ENCODE peak calls at places on chromosome 6, in six cellular contexts. N, H, J, E, R and C are unnamed samples.

GRCh38 chr6:107657755-107658461 is 166.2 kb downstream of the SCML4 start:
- DNase-seq in N (peak; percentile 62), H (peak; percentile 48), J (peak; percentile 69), E (peak; percentile 85), R (peak; percentile 43), C (no peak)

GRCh38 chr6:82185948-82186347 is 61.6 kb downstream of the IBTK start:
- DNase-seq in N (no peak), H (no peak), J (no peak), E (peak; percentile 13), R (no peak), C (no peak)

GRCh38 chr6:152642578-152643375 is 5.6 kb upstream of the SYNE1 start:
- DNase-seq in N (peak; percentile 45), H (no peak), J (peak; percentile 69), E (peak; percentile 41), R (peak; percentile 87), C (peak; percentile 52)

GRCh38 chr6:52681416-52681815 is 10.5 kb downstream of the TMEM14A start:
- DNase-seq in N (no peak), H (no peak), J (no peak), E (no peak), R (no peak), C (no peak)

GRCh38 chr6:44142835-44143234 is 15.5 kb downstream of the TMEM63B start:
- DNase-seq in N (no peak), H (no peak), J (no peak), E (no peak), R (no peak), C (no peak)

GRCh38 chr6:48032156-48032555 is 78.8 kb downstream of the PTCHD4 start:
- DNase-seq in N (no peak), H (no peak), J (no peak), E (peak; percentile 79), R (no peak), C (no peak)

GRCh38 chr6:113860165-113860955 is 3.2 kb downstream of the MARCKS start:
- DNase-seq in N (no peak), H (no peak), J (peak; percentile 48), E (no peak), R (peak; percentile 65), C (no peak)

GRCh38 chr6:37172991-37173572 is 3.1 kb downstream of the PIM1 start:
- DNase-seq in N (no peak), H (no peak), J (no peak), E (no peak), R (no peak), C (no peak)

GRCh38 chr6:157823523-157824370 is 701 bp downstream of the SNX9 start:
- DNase-seq in N (peak; percentile 90), H (no peak), J (peak; percentile 79), E (peak; percentile 80), R (peak; percentile 49), C (no peak)

GRCh38 chr6:31163922-31164321 is 5.5 kb downstream of the TCF19 start:
- DNase-seq in N (no peak), H (no peak), J (no peak), E (no peak), R (no peak), C (no peak)

GRCh38 chr6:2111162-2111677 is 134.2 kb downstream of the GMDS start:
- DNase-seq in N (no peak), H (no peak), J (no peak), E (peak; percentile 81), R (no peak), C (no peak)

GRCh38 chr6:90940812-90941481 is 354.1 kb upstream of the MAP3K7 start:
- DNase-seq in N (no peak), H (no peak), J (peak; percentile 65), E (peak; percentile 75), R (peak; percentile 76), C (no peak)

GRCh38 chr6:168232989-168233874 is 86.3 kb downstream of the DACT2 start:
- DNase-seq in N (no peak), H (no peak), J (no peak), E (no peak), R (no peak), C (no peak)
- TF ChIP-seq CTCF in N (no peak), H (no peak), J (no peak), E (no peak), R (no peak), C (no peak)

GRCh38 chr6:3359091-3359752 is 97.6 kb downstream of the SLC22A23 start:
- DNase-seq in N (no peak), H (no peak), J (no peak), E (no peak), R (no peak), C (no peak)

GRCh38 chr6:3356824-3357420 is 98.2 kb downstream of the PSMG4 start:
- DNase-seq in N (no peak), H (no peak), J (peak; percentile 49), E (no peak), R (no peak), C (no peak)

GRCh38 chr6:3356056-3356823 is 97.5 kb downstream of the PSMG4 start:
- DNase-seq in N (peak; percentile 72), H (peak; percentile 29), J (peak; percentile 62), E (peak; percentile 77), R (peak; percentile 91), C (no peak)

GRCh38 chr6:3358413-3359090 is 98.3 kb downstream of the SLC22A23 start:
- DNase-seq in N (no peak), H (no peak), J (no peak), E (no peak), R (no peak), C (no peak)

DNA sequence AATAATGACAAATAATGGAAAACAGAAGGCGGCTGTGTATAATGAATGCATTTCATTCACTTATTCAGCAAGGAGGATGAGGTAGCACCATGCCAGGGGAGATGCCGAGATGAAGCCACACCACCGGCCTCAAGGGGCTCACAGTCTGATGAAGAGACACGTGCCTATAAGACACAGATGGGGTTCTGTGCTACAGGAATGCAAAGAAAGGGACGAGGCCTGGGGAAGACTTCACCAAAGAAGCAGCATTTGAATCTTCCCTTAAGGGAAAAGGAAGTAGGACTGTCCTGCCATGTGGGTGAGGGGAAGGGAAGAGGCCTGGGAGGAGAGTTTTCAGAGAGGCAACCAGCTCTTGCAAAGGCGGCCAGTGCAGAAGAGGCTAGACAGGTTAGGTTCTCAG is 98.9 kb downstream of the PSMG4 start:
- DNase-seq in N (no peak), H (no peak), J (no peak), E (no peak), R (no peak), C (no peak)
- H3K4me3 ChIP-seq in N (no peak overlapping the region), H (no peak overlapping the region), J (no peak overlapping the region), E (no peak overlapping the region), R (no peak overlapping the region), C (no peak overlapping the region)

GRCh38 chr6:118896339-118897136 is 2.6 kb downstream of the ASF1A start:
- DNase-seq in N (no peak), H (no peak), J (peak; percentile 40), E (peak; percentile 73), R (peak; percentile 64), C (no peak)
- TF ChIP-seq CTCF in N (peak; percentile 40), H (peak; percentile 6), J (peak; percentile 55), E (peak; percentile 53), R (peak; percentile 55), C (peak; percentile 70)

GRCh38 chr6:45927421-45928234 is 88.0 kb downstream of the CLIC5 start:
- DNase-seq in N (no peak), H (no peak), J (peak; percentile 34), E (no peak), R (peak; percentile 36), C (no peak)
- H3K4me3 ChIP-seq in N (no peak overlapping the region), H (no peak overlapping the region), J (no peak overlapping the region), E (no peak overlapping the region), R (no peak overlapping the region), C (no peak overlapping the region)

GRCh38 chr6:17585766-17586502 is 14.2 kb upstream of the FAM8A1 start:
- DNase-seq in N (no peak), H (no peak), J (peak; percentile 20), E (no peak), R (peak; percentile 81), C (no peak)
- TF ChIP-seq CTCF in N (no peak), H (no peak), J (no peak), E (peak; percentile 23), R (peak; percentile 61), C (peak; percentile 33)

GRCh38 chr6:42405025-42405424 is 46.7 kb downstream of the TRERF1 start:
- DNase-seq in N (no peak), H (no peak), J (no peak), E (peak; percentile 63), R (peak; percentile 51), C (no peak)
- H3K4me3 ChIP-seq in N (no peak overlapping the region), H (no peak overlapping the region), J (no peak overlapping the region), E (no peak overlapping the region), R (peak overlapping the region; percentile 6), C (no peak overlapping the region)

DNA sequence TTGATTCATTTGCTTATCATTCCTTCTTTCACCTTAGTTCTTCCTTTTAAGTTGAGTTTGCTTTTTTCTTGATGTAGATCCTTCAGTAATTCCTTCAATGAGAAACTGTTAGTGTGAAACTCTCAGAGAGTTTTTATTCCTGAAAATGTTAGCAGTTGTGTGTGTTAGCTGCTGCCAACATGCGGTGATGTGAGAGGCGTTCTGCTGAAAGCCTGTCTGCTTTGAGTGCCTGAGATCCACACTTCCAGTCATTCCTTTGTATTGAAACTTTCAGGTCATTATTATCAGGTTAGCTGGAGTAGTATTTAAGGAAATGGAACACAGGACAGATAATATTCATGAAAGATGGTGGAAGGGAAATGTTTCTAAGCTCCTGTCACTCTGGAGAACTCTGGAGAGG is 70.0 kb upstream of the SUPT3H start:
- DNase-seq in N (no peak), H (no peak), J (no peak), E (no peak), R (no peak), C (no peak)
- TF ChIP-seq CTCF in N (no peak), H (no peak), J (no peak), E (no peak), R (no peak), C (no peak)